ENCODE peak calls at places on chromosomes 4 and X, in five cellular contexts. E is upper lobe of right lung, G is astrocyte of the spinal cord, D is amniotic stem cell, I is NCI-H1092. W is an unnamed sample.

GRCh38 chr4:142840516-142841123 is 5.5 kb downstream of the INPP4B start:
- DNase-seq in I (no peak), G (peak; percentile 66), E (no peak), D (peak; percentile 39), W (no peak)

GRCh38 chr4:69881173-69881773 is 21.3 kb upstream of the SULT1E1 start:
- DNase-seq in G (peak; percentile 51), D (peak; percentile 20), I (no peak), E (no peak), W (no peak)

GRCh38 chr4:147019061-147019460 is 73.4 kb upstream of the TTC29 start:
- DNase-seq in G (peak; percentile 60), E (peak; percentile 71), I (peak; percentile 54), D (peak; percentile 51), W (no peak)

GRCh38 chr4:120517966-120518365 is 404.6 kb downstream of the PRDM5 start:
- DNase-seq in G (peak; percentile 75), I (no peak), E (no peak), D (peak; percentile 16), W (no peak)

GRCh38 chr4:105637409-105638258 is 70.9 kb downstream of the INTS12 start:
- DNase-seq in G (peak; percentile 60), E (peak; percentile 67), I (peak; percentile 12), D (no peak), W (peak; percentile 75)

GRCh38 chr4:173217727-173218126 is 49.1 kb downstream of the GALNT7 start:
- DNase-seq in E (no peak), G (peak; percentile 46), I (no peak), D (no peak), W (no peak)

GRCh38 chrX:23435575-23435974 is 100.9 kb downstream of the PTCHD1 start:
- DNase-seq in G (no peak), E (no peak), I (no peak), D (no peak), W (no peak)

GRCh38 chrX:48989483-48989882 is 12.6 kb downstream of the GRIPAP1 start:
- DNase-seq in D (no peak), E (no peak), G (no peak), I (no peak), W (peak; percentile 71)

GRCh38 chr4:32985256-32985655 is 2265.1 kb downstream of the PCDH7 start:
- DNase-seq in D (no peak), G (peak; percentile 62), I (no peak), E (no peak), W (no peak)

GRCh38 chrX:115592997-115593734 is 32.2 kb downstream of the PLS3 start:
- DNase-seq in G (peak; percentile 48), E (no peak), I (no peak), D (no peak), W (no peak)

GRCh38 chrX:10884246-10884645 is 226.9 kb upstream of the HCCS start:
- DNase-seq in E (no peak), D (no peak), I (no peak), G (no peak), W (no peak)

GRCh38 chrX:117996408-117996807 is 120.2 kb downstream of the KLHL13 start:
- DNase-seq in I (no peak), D (no peak), G (no peak), E (no peak), W (no peak)

GRCh38 chr4:13182136-13182535 is 302.0 kb downstream of the RAB28 start:
- DNase-seq in E (no peak), I (no peak), D (no peak), G (peak; percentile 27), W (no peak)

GRCh38 chr4:105170703-105171102 is 24.0 kb downstream of the TET2 start:
- DNase-seq in I (no peak), G (no peak), E (no peak), D (no peak), W (no peak)

GRCh38 chrX:118459494-118459893 is 36.1 kb upstream of the DOCK11 start:
- DNase-seq in E (no peak), D (no peak), I (peak; percentile 32), G (peak; percentile 40), W (no peak)

GRCh38 chr4:128525939-128526630 is 238.5 kb upstream of the PGRMC2 start:
- DNase-seq in E (no peak), G (no peak), D (no peak), I (no peak), W (no peak)

GRCh38 chr4:159070742-159071141 is 32.1 kb upstream of the RAPGEF2 start:
- DNase-seq in G (peak; percentile 88), D (no peak), I (no peak), E (no peak), W (no peak)

GRCh38 chr4:100555791-100556190 is 38.0 kb upstream of the EMCN start:
- DNase-seq in I (no peak), D (no peak), G (no peak), E (no peak), W (no peak)

GRCh38 chr4:57148831-57149230 is 38.6 kb upstream of the IGFBP7 start:
- DNase-seq in I (no peak), G (peak; percentile 90), E (no peak), D (no peak), W (no peak)

GRCh38 chrX:49309401-49309981 is 6.0 kb downstream of the GAGE10 start:
- DNase-seq in E (no peak), G (peak; percentile 31), I (no peak), D (no peak), W (no peak)

GRCh38 chr4:16804581-16804980 is 93.9 kb downstream of the LDB2 start:
- DNase-seq in G (no peak), E (no peak), I (no peak), D (no peak), W (no peak)